ENCODE peak calls at places on chromosome 18, in nine cellular contexts. O is HCT116; W is CD8-positive, alpha-beta T cell; U is body of pancreas; A is AG04450; E is adrenal gland; X is gastrocnemius medialis; C is lower lobe of right lung; J is tibial nerve. Y is an unnamed sample.

GRCh38 chr18:68991281-68991680 is 193.4 kb downstream of the CCDC102B start:
- DNase-seq in X (no peak), O (no peak), U (no peak), E (no peak), J (no peak), A (no peak), W (no peak), C (no peak), Y (no peak)

GRCh38 chr18:35822431-35822830 is 150.0 kb upstream of the RMP24 start:
- DNase-seq in J (no peak), C (no peak), E (no peak), O (no peak), X (no peak), A (no peak), U (no peak), W (no peak), Y (no peak)

GRCh38 chr18:64052772-64053171 is 82.9 kb downstream of the SERPINB8 start:
- DNase-seq in J (no peak), C (no peak), W (no peak), U (no peak), E (no peak), X (no peak), O (no peak), A (no peak), Y (no peak)

GRCh38 chr18:43422483-43422882 is 145.2 kb upstream of the SYT4 start:
- DNase-seq in U (peak; percentile 7), A (no peak), C (no peak), E (peak; percentile 47), J (no peak), X (no peak), W (no peak), O (no peak), Y (no peak)

GRCh38 chr18:3044931-3045698 is 32.2 kb upstream of the LPIN2 start:
- DNase-seq in A (no peak), C (peak; percentile 69), J (no peak), O (no peak), W (no peak), X (no peak), U (peak; percentile 87), E (peak; percentile 59), Y (no peak)

GRCh38 chr18:45626330-45627203 is 11.3 kb downstream of the SLC14A2 start:
- DNase-seq in X (no peak), O (no peak), E (no peak), C (no peak), A (no peak), U (no peak), W (no peak), J (no peak), Y (no peak)

GRCh38 chr18:10927980-10928605 is 221.3 kb downstream of the PIEZO2 start:
- DNase-seq in A (no peak), C (no peak), E (no peak), U (no peak), O (no peak), J (no peak), W (no peak), X (no peak), Y (no peak)

GRCh38 chr18:64032312-64032711 is 62.4 kb downstream of the SERPINB8 start:
- DNase-seq in W (no peak), E (no peak), C (no peak), A (no peak), J (no peak), O (no peak), U (no peak), X (no peak), Y (no peak)

GRCh38 chr18:51236225-51236624 is 38.7 kb upstream of the MEX3C start:
- DNase-seq in A (no peak), E (peak; percentile 52), X (no peak), O (peak; percentile 31), C (no peak), U (no peak), W (no peak), J (no peak), Y (no peak)

GRCh38 chr18:923144-923543 is 18.5 kb downstream of the ADCYAP1 start:
- DNase-seq in W (no peak), A (no peak), O (no peak), X (no peak), U (peak; percentile 22), J (no peak), C (no peak), E (no peak), Y (no peak)

GRCh38 chr18:36630917-36631316 is 197.9 kb downstream of the TPGS2 start:
- DNase-seq in J (no peak), X (no peak), U (no peak), E (no peak), O (no peak), A (no peak), W (no peak), C (no peak), Y (no peak)

GRCh38 chr18:59865241-59865986 is 34.4 kb upstream of the PMAIP1 start:
- DNase-seq in A (no peak), U (no peak), W (no peak), O (no peak), C (no peak), E (no peak), X (no peak), J (no peak), Y (no peak)

GRCh38 chr18:8217041-8217564 is 392.1 kb upstream of the RAB12 start:
- DNase-seq in U (no peak), E (no peak), J (no peak), C (no peak), A (no peak), W (no peak), X (no peak), O (no peak), Y (no peak)

GRCh38 chr18:8208716-8209115 is 400.5 kb upstream of the RAB12 start:
- DNase-seq in W (no peak), O (no peak), E (no peak), J (no peak), A (no peak), X (no peak), C (no peak), U (no peak), Y (no peak)

GRCh38 chr18:8218263-8218662 is 391.0 kb upstream of the RAB12 start:
- DNase-seq in U (no peak), X (no peak), C (no peak), O (no peak), J (no peak), W (no peak), E (no peak), A (no peak), Y (no peak)

GRCh38 chr18:8215741-8216140 is 393.5 kb upstream of the RAB12 start:
- DNase-seq in J (no peak), X (no peak), E (no peak), C (no peak), U (no peak), W (no peak), A (no peak), O (no peak), Y (no peak)

GRCh38 chr18:8212893-8213805 is 396.1 kb upstream of the RAB12 start:
- DNase-seq in A (peak; percentile 48), C (no peak), J (no peak), E (no peak), O (no peak), W (no peak), U (no peak), X (no peak), Y (no peak)
- H3K4me3 ChIP-seq in A (no peak overlapping the region), C (no peak overlapping the region), J (no peak overlapping the region), E (no peak overlapping the region), O (no peak overlapping the region), W (no peak overlapping the region), U (no peak overlapping the region), X (no peak overlapping the region), Y (no peak overlapping the region)

GRCh38 chr18:49878567-49878966 is 65.2 kb upstream of the ACAA2 start:
- DNase-seq in E (no peak), X (no peak), A (no peak), W (no peak), O (no peak), U (no peak), J (no peak), C (no peak), Y (no peak)
- TF ChIP-seq CTCF in E (no peak), X (no peak), A (no peak), W (no peak), O (no peak), U (no peak), J (no peak), C (no peak), Y (no peak)

DNA sequence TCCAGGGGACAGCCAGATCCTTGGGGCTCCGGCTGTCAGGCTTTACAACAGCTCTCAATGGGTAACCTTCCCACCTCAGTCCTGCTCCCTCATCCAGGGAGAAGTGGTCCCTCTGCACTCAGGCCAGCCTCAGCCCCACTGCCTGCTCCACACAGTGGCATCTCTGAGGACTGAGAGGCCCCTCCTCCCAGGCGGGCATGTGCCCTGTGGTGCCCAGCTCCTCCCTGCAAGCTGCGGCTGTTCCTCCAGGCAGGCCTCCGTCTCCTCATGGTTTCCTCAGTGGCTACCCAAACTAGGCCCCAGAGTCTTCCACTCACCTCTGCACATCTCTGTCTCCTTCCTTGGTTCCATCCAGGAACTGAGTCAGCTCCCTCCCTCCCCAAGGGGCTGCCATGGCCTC is 81.7 kb upstream of the TMEM200C start:
- DNase-seq in W (no peak), A (no peak), O (no peak), E (no peak), U (no peak), C (no peak), X (no peak), J (no peak), Y (no peak)
- H3K9me3 ChIP-seq in W (no peaks in the 10 kb centered on the region), A (no peaks in the 10 kb centered on the region), O (peaks cover 7% of the 10 kb centered on the region), E (no peaks in the 10 kb centered on the region), U (no peaks in the 10 kb centered on the region), C (no peaks in the 10 kb centered on the region), X (no peaks in the 10 kb centered on the region), J (no peaks in the 10 kb centered on the region), Y (no peaks in the 10 kb centered on the region)

DNA sequence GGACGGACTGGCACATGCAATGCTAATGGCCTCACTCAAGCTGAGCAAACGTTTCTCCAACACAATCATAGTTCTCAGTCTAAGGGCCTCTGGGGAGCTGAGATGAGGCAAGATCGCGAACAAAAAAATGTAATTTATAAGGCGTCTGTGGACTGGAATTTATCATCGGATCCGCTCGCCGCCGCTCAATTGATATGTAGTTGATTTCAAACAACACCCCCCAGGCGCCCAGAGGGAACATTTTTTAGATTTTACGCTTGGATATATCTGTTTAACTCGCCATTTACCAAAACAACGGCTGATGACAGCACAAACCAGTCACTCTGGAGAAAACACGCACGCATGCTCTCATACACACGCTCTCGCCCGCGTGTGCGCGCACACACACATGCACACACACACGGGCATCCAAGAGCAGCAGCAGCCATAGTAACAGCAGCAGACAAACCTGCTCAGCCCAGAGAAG is 335.8 kb downstream of the SMAD2 start:
- DNase-seq in J (peak; percentile 16), W (no peak), X (no peak), A (no peak), O (no peak), E (no peak), C (no peak), U (no peak), Y (no peak)
- H3K4me3 ChIP-seq in J (no peak overlapping the region), W (no peak overlapping the region), X (peak overlapping the region; percentile 11), A (no peak overlapping the region), O (no peak overlapping the region), E (no peak overlapping the region), C (no peak overlapping the region), U (no peak overlapping the region), Y (no peak overlapping the region)

GRCh38 chr18:9927392-9928063 is 13.7 kb downstream of the VAPA start:
- DNase-seq in A (no peak), W (no peak), X (no peak), C (no peak), J (no peak), O (no peak), U (no peak), E (no peak), Y (no peak)
- TF ChIP-seq CTCF in A (no peak), W (no peak), X (no peak), C (no peak), J (no peak), O (no peak), U (no peak), E (no peak), Y (no peak)

Y was measured in thoracic aorta.